ENCODE peak calls at places on chromosomes 4 and X, in four cellular contexts. V is uterus, E is right lobe of liver, X is breast epithelium. O is an unnamed sample.

GRCh38 chr4:80811413-80811812 is 219.1 kb upstream of the BMP3 start:
- DNase-seq in E (no peak), V (no peak), X (no peak), O (no peak)

GRCh38 chr4:182418054-182418734 is 175.0 kb downstream of the TENM3 start:
- DNase-seq in X (no peak), V (no peak), E (no peak), O (no peak)

GRCh38 chrX:100615015-100615414 is 21.6 kb downstream of the TSPAN6 start:
- DNase-seq in E (no peak), X (no peak), V (no peak), O (no peak)

GRCh38 chr4:24570172-24570571 is 14.2 kb downstream of the DHX15 start:
- DNase-seq in V (no peak), X (no peak), E (no peak), O (no peak)

GRCh38 chrX:107823456-107823855 is 2.2 kb upstream of the MID2 start:
- DNase-seq in X (no peak), E (no peak), V (no peak), O (no peak)

GRCh38 chr4:127660486-127660885 is 27.7 kb downstream of the INTU start:
- DNase-seq in V (no peak), E (no peak), X (no peak), O (no peak)

GRCh38 chrX:71128915-71129765 is 10.7 kb downstream of the MED12 start:
- DNase-seq in X (peak), V (peak), E (peak), O (peak)

GRCh38 chr4:1011022-1011694 is at the start of gene FGFRL1:
- DNase-seq in X (peak), V (peak), E (peak), O (peak)

GRCh38 chrX:43595931-43596330 is 60.2 kb upstream of the MAOA start:
- DNase-seq in E (no peak), X (no peak), V (no peak), O (no peak)

GRCh38 chr4:41448935-41449334 is 89.0 kb upstream of the LIMCH1 start:
- DNase-seq in V (peak), X (no peak), E (peak), O (no peak)

GRCh38 chrX:40299028-40299479 is 201.3 kb upstream of the BCOR start:
- DNase-seq in V (no peak), E (no peak), X (no peak), O (no peak)

GRCh38 chrX:120653000-120653399 is 23.1 kb upstream of the C1GALT1C1 start:
- DNase-seq in V (no peak), E (no peak), X (no peak), O (no peak)

GRCh38 chr4:74675673-74676279 is 118.5 kb downstream of the BTC start:
- DNase-seq in V (no peak), E (no peak), X (no peak), O (no peak)

GRCh38 chrX:156004256-156004655 is 6.8 kb downstream of the IL9R start:
- DNase-seq in E (no peak), V (no peak), X (no peak), O (no peak)

GRCh38 chr4:101347267-101347556 is at the start of gene PPP3CA:
- DNase-seq in E (no peak), V (no peak), X (no peak), O (no peak)

GRCh38 chrX:22533898-22534297 is 261.2 kb downstream of the CBLL2 start:
- DNase-seq in E (no peak), X (no peak), V (no peak), O (no peak)

GRCh38 chr4:7744131-7744804 is 195.4 kb downstream of the AFAP1 start:
- DNase-seq in E (no peak), V (no peak), X (no peak), O (no peak)

GRCh38 chr4:128393111-128393704 is 105.6 kb upstream of the PGRMC2 start:
- DNase-seq in V (no peak), X (no peak), E (no peak), O (no peak)

GRCh38 chrX:10755477-10756334 is 135.3 kb upstream of the MID1 start:
- DNase-seq in X (no peak), V (peak), E (no peak), O (no peak)

GRCh38 chr4:40870076-40870624 is 120.4 kb downstream of the NSUN7 start:
- DNase-seq in V (no peak), E (no peak), X (no peak), O (no peak)

GRCh38 chr4:27759621-27760020 is 899.0 kb downstream of the STIM2 start:
- DNase-seq in E (no peak), V (no peak), X (no peak), O (no peak)

GRCh38 chr4:27760176-27760575 is 899.5 kb downstream of the STIM2 start:
- DNase-seq in V (no peak), X (no peak), E (no peak), O (no peak)

GRCh38 chr4:27763830-27764525 is 903.3 kb downstream of the STIM2 start:
- DNase-seq in E (no peak), X (no peak), V (no peak), O (no peak)

GRCh38 chr4:27764526-27764837 is 903.8 kb downstream of the STIM2 start:
- DNase-seq in X (no peak), V (no peak), E (no peak), O (no peak)
- TF ChIP-seq POLR2A in X (no peak), V (no peak), E (no peak), O (no peak)

GRCh38 chr4:124945422-124945821 is 232.9 kb upstream of the ANKRD50 start:
- DNase-seq in E (no peak), X (no peak), V (no peak), O (no peak)

GRCh38 chr4:124946696-124947095 is 234.2 kb upstream of the ANKRD50 start:
- DNase-seq in E (no peak), V (no peak), X (no peak), O (no peak)

GRCh38 chr4:124943938-124944337 is 231.4 kb upstream of the ANKRD50 start:
- DNase-seq in V (no peak), X (no peak), E (no peak), O (no peak)

GRCh38 chr4:124948976-124949597 is 236.6 kb upstream of the ANKRD50 start:
- DNase-seq in V (no peak), X (no peak), E (no peak), O (no peak)

GRCh38 chr4:124947622-124948265 is 235.2 kb upstream of the ANKRD50 start:
- DNase-seq in E (no peak), X (no peak), V (no peak), O (no peak)
- TF ChIP-seq POLR2A in E (no peak), X (no peak), V (no peak), O (no peak)

DNA sequence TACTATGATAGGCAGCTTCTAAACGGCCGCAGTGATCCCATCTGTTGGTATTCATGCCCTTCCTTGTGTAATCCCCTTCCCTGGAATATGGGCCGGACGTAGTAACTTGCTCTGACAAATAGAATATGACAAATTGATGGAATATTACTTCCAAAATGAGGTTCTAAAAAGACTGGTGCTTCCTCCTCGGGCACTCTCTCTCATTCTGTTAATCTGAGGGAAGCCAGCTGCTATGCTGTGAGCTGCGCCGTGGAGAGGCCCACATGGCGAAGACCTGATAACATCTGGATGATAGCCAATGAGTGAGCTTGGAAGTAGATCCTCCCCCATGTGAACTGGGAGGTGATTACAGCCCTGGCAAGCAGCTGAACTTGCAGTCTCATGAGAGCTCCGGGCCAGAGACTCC is 27.2 kb upstream of the SLC25A4 start:
- DNase-seq in E (peak), X (no peak), V (peak), O (peak)
- TF ChIP-seq POLR2A in E (peak), X (no peak), V (no peak), O (no peak)

GRCh38 chrX:47182106-47182700 is 11.4 kb upstream of the UBA1 start:
- DNase-seq in V (no peak), E (no peak), X (no peak), O (no peak)
- TF ChIP-seq POLR2A in V (no peak), E (no peak), X (no peak), O (no peak)

O was measured in Peyer's patch.